ENCODE peak calls at places on chromosome 18, in ten cellular contexts. U is activated CD8-positive, alpha-beta T cell treated with anti-CD3 and anti-CD28 coated beads, Interleukin-2, amount 10 ng/mL, durations not matched to agents 7 days and 5 days; N is stimulated activated CD4-positive, alpha-beta T cell treated with anti-CD3 and anti-CD28 coated beads, Interleukin-4, amount 100 ng/mL, for 48 hours; D is MM.1S; T is T-helper 1 cell; M is GM23248; S is GDM1; E is EL; H is GM04504; G is fibroblast of the aortic adventitia. L is an unnamed sample.

GRCh38 chr18:48580066-48580465 is 41.2 kb downstream of the CTIF start:
- DNase-seq in U (no peak), N (no peak), D (no peak), T (no peak), M (no peak), S (no peak), E (no peak), H (no peak), G (no peak), L (no peak)

GRCh38 chr18:69564602-69565001 is 163.9 kb downstream of the DOK6 start:
- DNase-seq in U (no peak), N (no peak), D (no peak), T (no peak), M (no peak), S (no peak), E (no peak), H (no peak), G (no peak), L (no peak)

GRCh38 chr18:10401489-10401888 is 52.9 kb upstream of the APCDD1 start:
- DNase-seq in U (no peak), N (no peak), D (no peak), T (no peak), M (peak; percentile 22), S (no peak), E (peak; percentile 25), H (no peak), G (no peak), L (no peak)

GRCh38 chr18:35582899-35583558 is 1.5 kb downstream of the GALNT1 start:
- DNase-seq in U (no peak), N (no peak), D (no peak), T (no peak), M (peak; percentile 22), S (no peak), E (peak; percentile 8), H (no peak), G (no peak), L (no peak)

GRCh38 chr18:47100214-47100831 is 50.0 kb downstream of the HDHD2 start:
- DNase-seq in U (peak; percentile 68), N (peak; percentile 52), D (peak; percentile 16), T (peak; percentile 53), M (peak; percentile 71), S (no peak), E (peak; percentile 53), H (peak; percentile 16), G (peak; percentile 65), L (no peak)

GRCh38 chr18:33184178-33184577 is 256.3 kb downstream of the CCDC178 start:
- DNase-seq in U (no peak), N (no peak), D (no peak), T (no peak), M (no peak), S (no peak), E (no peak), H (no peak), G (no peak), L (no peak)

GRCh38 chr18:58848685-58849084 is 16.0 kb upstream of the ZNF532 start:
- DNase-seq in U (no peak), N (no peak), D (no peak), T (no peak), M (peak; percentile 43), S (no peak), E (peak; percentile 87), H (no peak), G (peak; percentile 53), L (no peak)

GRCh38 chr18:76528477-76529432 is 33.7 kb upstream of the ZNF516 start:
- DNase-seq in U (peak; percentile 33), N (no peak), D (no peak), T (no peak), M (peak; percentile 70), S (no peak), E (peak; percentile 61), H (peak; percentile 51), G (peak; percentile 35), L (no peak)

GRCh38 chr18:50527636-50528307 is 32.1 kb upstream of the MAPK4 start:
- DNase-seq in U (no peak), N (no peak), D (no peak), T (no peak), M (no peak), S (no peak), E (no peak), H (no peak), G (no peak), L (no peak)

GRCh38 chr18:3256693-3257626 is 5.0 kb upstream of the MYL12B start:
- DNase-seq in U (no peak), N (no peak), D (peak; percentile 31), T (no peak), M (peak; percentile 57), S (no peak), E (peak; percentile 82), H (no peak), G (peak; percentile 60), L (no peak)

GRCh38 chr18:32368170-32368569 is 102.5 kb downstream of the GAREM1 start:
- DNase-seq in U (no peak), N (no peak), D (no peak), T (no peak), M (peak; percentile 19), S (no peak), E (no peak), H (no peak), G (no peak), L (no peak)

GRCh38 chr18:8504451-8504850 is 104.8 kb upstream of the RAB12 start:
- DNase-seq in U (no peak), N (no peak), D (no peak), T (no peak), M (no peak), S (no peak), E (no peak), H (no peak), G (no peak), L (no peak)

GRCh38 chr18:10032331-10032979 is 118.6 kb downstream of the VAPA start:
- DNase-seq in U (peak; percentile 52), N (no peak), D (no peak), T (no peak), M (no peak), S (no peak), E (no peak), H (no peak), G (no peak), L (no peak)

GRCh38 chr18:78742346-78742745 is 237.3 kb upstream of the SALL3 start:
- DNase-seq in U (no peak), N (no peak), D (no peak), T (no peak), M (no peak), S (no peak), E (no peak), H (no peak), G (no peak), L (no peak)

GRCh38 chr18:9506046-9506792 is 30.9 kb downstream of the RALBP1 start:
- DNase-seq in U (no peak), N (no peak), D (peak; percentile 74), T (no peak), M (peak; percentile 21), S (no peak), E (no peak), H (no peak), G (peak; percentile 39), L (no peak)

GRCh38 chr18:79394438-79395307 is 1.1 kb upstream of the NFATC1 start:
- DNase-seq in U (peak; percentile 50), N (peak; percentile 67), D (no peak), T (peak; percentile 43), M (peak; percentile 85), S (no peak), E (peak; percentile 59), H (no peak), G (peak; percentile 73), L (no peak)

GRCh38 chr18:24544141-24544498 is 83.7 kb downstream of the HRH4 start:
- DNase-seq in U (no peak), N (no peak), D (peak; percentile 10), T (no peak), M (peak; percentile 62), S (no peak), E (peak; percentile 15), H (no peak), G (peak; percentile 43), L (no peak)

GRCh38 chr18:74832999-74833398 is 235.3 kb downstream of the ZNF407 start:
- DNase-seq in U (no peak), N (no peak), D (peak; percentile 43), T (no peak), M (no peak), S (no peak), E (no peak), H (no peak), G (no peak), L (no peak)

GRCh38 chr18:57789105-57789504 is 14.0 kb downstream of the ATP8B1 start:
- DNase-seq in U (no peak), N (no peak), D (no peak), T (no peak), M (peak; percentile 70), S (no peak), E (peak; percentile 78), H (no peak), G (peak; percentile 83), L (no peak)

GRCh38 chr18:23689031-23689615 is at the start of gene LAMA3:
- DNase-seq in U (peak; percentile 29), N (no peak), D (peak; percentile 24), T (no peak), M (peak; percentile 77), S (no peak), E (peak; percentile 66), H (no peak), G (peak; percentile 31), L (no peak)

GRCh38 chr18:22346968-22347611 is 70.6 kb downstream of the CTAGE1 start:
- DNase-seq in U (no peak), N (no peak), D (no peak), T (no peak), M (peak; percentile 75), S (no peak), E (peak; percentile 67), H (no peak), G (peak; percentile 65), L (no peak)

GRCh38 chr18:9629709-9630108 is 15.3 kb upstream of the PPP4R1 start:
- DNase-seq in U (no peak), N (no peak), D (no peak), T (no peak), M (peak; percentile 55), S (no peak), E (no peak), H (no peak), G (peak; percentile 87), L (no peak)

GRCh38 chr18:46350598-46351172 is 246.5 kb downstream of the HAUS1 start:
- DNase-seq in U (no peak), N (no peak), D (no peak), T (no peak), M (no peak), S (no peak), E (no peak), H (no peak), G (no peak), L (no peak)

GRCh38 chr18:48942554-48943261 is 8.1 kb downstream of the SMAD7 start:
- DNase-seq in U (no peak), N (no peak), D (peak; percentile 44), T (no peak), M (peak; percentile 97), S (no peak), E (peak; percentile 99), H (peak; percentile 95), G (peak; percentile 88), L (peak; percentile 12)

GRCh38 chr18:31723998-31724711 is 36.5 kb downstream of the SLC25A52 start:
- DNase-seq in U (no peak), N (no peak), D (no peak), T (no peak), M (peak; percentile 39), S (no peak), E (no peak), H (no peak), G (peak; percentile 25), L (no peak)

GRCh38 chr18:34342960-34343359 is 118.2 kb upstream of the NOL4 start:
- DNase-seq in U (no peak), N (no peak), D (no peak), T (no peak), M (peak; percentile 63), S (no peak), E (no peak), H (peak; percentile 3), G (peak; percentile 40), L (no peak)

GRCh38 chr18:23498062-23498582 is 5.2 kb upstream of the RMC1 start:
- DNase-seq in U (no peak), N (no peak), D (no peak), T (no peak), M (no peak), S (no peak), E (no peak), H (no peak), G (no peak), L (no peak)